ENCODE peak calls at places on chromosome 14, in five cellular contexts. B is hepatocyte, E is neural progenitor cell, X is upper lobe of left lung, J is WERI-Rb-1. C is an unnamed sample.
A peak's percentile ranks its signal among the peaks of the same experiment; 100 is the strongest.

GRCh38 chr14:95018845-95019244 is 138.5 kb downstream of the DICER1 start:
- DNase-seq in B (no peak), E (no peak), X (no peak), J (no peak), C (no peak)

GRCh38 chr14:48023881-48024280 is 348.5 kb upstream of the MDGA2 start:
- DNase-seq in B (no peak), E (no peak), X (peak; percentile 43), J (no peak), C (no peak)

GRCh38 chr14:39395555-39396254 is 36.5 kb downstream of the FBXO33 start:
- DNase-seq in B (no peak), E (no peak), X (no peak), J (no peak), C (peak; percentile 32)

GRCh38 chr14:37658174-37658573 is 62.7 kb downstream of the TTC6 start:
- DNase-seq in B (no peak), E (no peak), X (no peak), J (no peak), C (no peak)

GRCh38 chr14:67820428-67820881 is 876 bp downstream of the RAD51B start:
- DNase-seq in B (peak; percentile 64), E (peak; percentile 2), X (peak; percentile 52), J (no peak), C (peak; percentile 31)

GRCh38 chr14:77036484-77037337 is 8.2 kb upstream of the IRF2BPL start:
- DNase-seq in B (no peak), E (no peak), X (no peak), J (peak; percentile 54), C (no peak)

GRCh38 chr14:22887990-22888378 is 5.0 kb downstream of the REM2 start:
- DNase-seq in B (no peak), E (no peak), X (no peak), J (no peak), C (no peak)

GRCh38 chr14:20524027-20524426 is 18.7 kb downstream of the RNASE10 start:
- DNase-seq in B (no peak), E (no peak), X (peak; percentile 20), J (no peak), C (no peak)

GRCh38 chr14:71061458-71061857 is 154.2 kb downstream of the PCNX1 start:
- DNase-seq in B (no peak), E (no peak), X (no peak), J (no peak), C (no peak)

GRCh38 chr14:105486974-105487448 is 325 bp downstream of the CRIP1 start:
- DNase-seq in B (no peak), E (peak; percentile 45), X (no peak), J (no peak), C (no peak)

GRCh38 chr14:105489607-105490317 is 1.3 kb upstream of the TEDC1 start:
- DNase-seq in B (peak; percentile 92), E (peak; percentile 91), X (peak; percentile 89), J (peak; percentile 91), C (peak; percentile 75)

GRCh38 chr14:105488781-105489606 is 2.1 kb upstream of the TEDC1 start:
- DNase-seq in B (no peak), E (peak; percentile 53), X (no peak), J (no peak), C (no peak)

GRCh38 chr14:105487449-105487985 is 831 bp downstream of the CRIP1 start:
- DNase-seq in B (no peak), E (peak; percentile 58), X (peak; percentile 70), J (no peak), C (no peak)

DNA sequence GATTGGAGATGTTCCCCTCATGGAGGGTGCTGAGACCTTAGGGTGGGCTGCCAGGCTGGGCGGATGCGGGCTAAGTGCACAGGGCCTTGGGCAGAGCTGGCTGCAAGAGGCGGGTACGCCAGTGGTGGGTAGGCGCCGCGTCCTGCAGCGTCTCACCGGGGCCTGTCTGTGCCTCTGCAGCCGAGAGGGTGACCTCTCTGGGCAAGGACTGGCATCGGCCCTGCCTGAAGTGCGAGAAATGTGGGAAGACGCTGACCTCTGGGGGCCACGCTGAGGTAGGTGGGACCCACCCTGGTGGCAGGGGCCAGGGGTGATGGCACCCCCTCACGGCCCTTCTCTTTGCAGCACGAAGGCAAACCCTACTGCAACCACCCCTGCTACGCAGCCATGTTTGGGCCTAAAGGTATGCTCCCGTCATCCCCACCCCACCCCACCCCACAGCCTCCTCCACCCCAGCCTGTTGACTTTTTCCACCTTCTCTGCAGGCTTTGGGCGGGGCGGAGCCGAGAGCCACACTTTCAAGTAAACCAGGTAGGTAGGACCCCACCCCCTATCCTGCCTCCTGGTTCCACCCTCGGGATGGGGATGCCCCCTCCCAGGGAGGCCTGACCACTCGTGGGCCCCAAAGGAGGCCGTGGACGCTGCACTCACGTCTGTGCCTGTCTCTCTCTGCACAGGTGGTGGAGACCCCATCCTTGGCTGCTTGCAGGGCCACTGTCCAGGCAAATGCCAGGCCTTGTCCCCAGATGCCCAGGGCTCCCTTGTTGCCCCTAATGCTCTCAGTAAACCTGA is 1.5 kb downstream of the CRIP1 start:
- DNase-seq in B (no peak), E (no peak), X (no peak), J (no peak), C (no peak)
- TF ChIP-seq CTCF in B (no peak), E (no peak), X (no peak), J (no peak), C (no peak)

GRCh38 chr14:101128478-101129450 is 225.2 kb upstream of the RTL1 start:
- DNase-seq in B (no peak), E (peak; percentile 3), X (no peak), J (no peak), C (no peak)
- H3K27ac ChIP-seq in B (no peak overlapping the region), E (no peak overlapping the region), X (no peak overlapping the region), J (no peak overlapping the region), C (no peak overlapping the region)

GRCh38 chr14:91719839-91720238 is 12.0 kb downstream of the CATSPERB start:
- DNase-seq in B (no peak), E (no peak), X (no peak), J (no peak), C (no peak)
- TF ChIP-seq CTCF in B (no peak), E (no peak), X (no peak), J (no peak), C (no peak)

GRCh38 chr14:103542545-103543088 is 13.6 kb downstream of the TRMT61A start:
- DNase-seq in B (peak; percentile 77), E (peak; percentile 97), X (peak; percentile 75), J (peak; percentile 78), C (no peak)
- H3K27ac ChIP-seq in B (peak overlapping the region; percentile 82), E (peak overlapping the region; percentile 85), X (peak overlapping the region; percentile 91), J (peak overlapping the region; percentile 77), C (peak overlapping the region; percentile 100)

GRCh38 chr14:61471297-61471980 is 150.1 kb downstream of the PRKCH start:
- DNase-seq in B (no peak), E (no peak), X (no peak), J (no peak), C (no peak)

GRCh38 chr14:61469771-61470170 is 148.4 kb downstream of the PRKCH start:
- DNase-seq in B (no peak), E (no peak), X (no peak), J (peak; percentile 38), C (no peak)

GRCh38 chr14:61472025-61472672 is 150.8 kb downstream of the PRKCH start:
- DNase-seq in B (peak; percentile 43), E (no peak), X (no peak), J (no peak), C (peak; percentile 84)

GRCh38 chr14:61470954-61471279 is 149.5 kb downstream of the PRKCH start:
- DNase-seq in B (no peak), E (no peak), X (no peak), J (no peak), C (no peak)

GRCh38 chr14:61470261-61470953 is 149.0 kb downstream of the PRKCH start:
- DNase-seq in B (peak; percentile 80), E (peak; percentile 63), X (no peak), J (no peak), C (peak; percentile 43)
- TF ChIP-seq CTCF in B (peak; percentile 42), E (peak; percentile 24), X (peak; percentile 13), J (no peak), C (no peak)

GRCh38 chr14:74585406-74586335 is 26.4 kb downstream of the LTBP2 start:
- DNase-seq in B (no peak), E (no peak), X (no peak), J (no peak), C (no peak)

GRCh38 chr14:74584966-74585365 is 27.1 kb downstream of the LTBP2 start:
- DNase-seq in B (no peak), E (no peak), X (no peak), J (no peak), C (no peak)

GRCh38 chr14:74582910-74583581 is 29.0 kb downstream of the LTBP2 start:
- DNase-seq in B (no peak), E (no peak), X (no peak), J (no peak), C (no peak)

GRCh38 chr14:74586681-74587362 is 25.2 kb downstream of the LTBP2 start:
- DNase-seq in B (no peak), E (no peak), X (no peak), J (peak; percentile 61), C (no peak)

GRCh38 chr14:74583689-74584434 is 28.2 kb downstream of the LTBP2 start:
- DNase-seq in B (peak; percentile 55), E (no peak), X (no peak), J (no peak), C (peak; percentile 90)
- H3K27ac ChIP-seq in B (no peak overlapping the region), E (no peak overlapping the region), X (peak overlapping the region; percentile 32), J (no peak overlapping the region), C (peak overlapping the region; percentile 96)

C was measured in RWPE1.